ENCODE peak calls at places on chromosomes 1 and 21, in five cellular contexts. T, J, F, G and U are unnamed samples. For H3K4me1, the result is how much of the 10 kb centered on the place peaks cover.

GRCh38 chr1:230823835-230824485 is 44.4 kb downstream of the C1orf198 start:
- DNase-seq in G (no peak), F (peak), J (no peak), T (no peak), U (no peak)

GRCh38 chr1:10768552-10768951 is 27.9 kb downstream of the CASZ1 start:
- DNase-seq in G (no peak), J (no peak), F (no peak), T (peak), U (no peak)

GRCh38 chr1:60915441-60915840 is 166.9 kb upstream of the NFIA start:
- DNase-seq in J (no peak), F (no peak), T (no peak), G (no peak), U (no peak)

GRCh38 chr1:215557992-215558626 is 9.0 kb upstream of the KCTD3 start:
- DNase-seq in F (no peak), J (no peak), T (no peak), G (no peak), U (no peak)

GRCh38 chr21:28991861-28992525 is 684 bp downstream of the LTN1 start:
- DNase-seq in J (no peak), T (no peak), F (no peak), G (peak), U (no peak)

GRCh38 chr1:210024996-210025395 is 87.0 kb downstream of the SYT14 start:
- DNase-seq in J (no peak), F (no peak), T (peak), G (no peak), U (no peak)

GRCh38 chr1:89633745-89634625 is 1.1 kb downstream of the LRRC8C start:
- DNase-seq in T (peak), J (peak), G (peak), F (peak), U (no peak)

GRCh38 chr1:56295949-56296929 is 283.1 kb downstream of the PLPP3 start:
- DNase-seq in J (no peak), G (no peak), F (no peak), T (no peak), U (no peak)

GRCh38 chr1:54200519-54200997 is 591 bp downstream of the MRPL37 start:
- DNase-seq in T (no peak), F (peak), G (peak), J (no peak), U (no peak)

GRCh38 chr1:99641558-99641957 is 4.4 kb upstream of the PALMD start:
- DNase-seq in J (no peak), F (no peak), T (no peak), G (no peak), U (no peak)

GRCh38 chr1:99638853-99639252 is 7.1 kb upstream of the PALMD start:
- DNase-seq in G (no peak), T (no peak), F (no peak), J (no peak), U (no peak)

GRCh38 chr1:99639408-99639807 is 6.5 kb upstream of the PALMD start:
- DNase-seq in F (no peak), J (no peak), G (no peak), T (no peak), U (no peak)

GRCh38 chr1:99640672-99641071 is 5.2 kb upstream of the PALMD start:
- DNase-seq in J (no peak), G (no peak), F (no peak), T (no peak), U (no peak)

DNA sequence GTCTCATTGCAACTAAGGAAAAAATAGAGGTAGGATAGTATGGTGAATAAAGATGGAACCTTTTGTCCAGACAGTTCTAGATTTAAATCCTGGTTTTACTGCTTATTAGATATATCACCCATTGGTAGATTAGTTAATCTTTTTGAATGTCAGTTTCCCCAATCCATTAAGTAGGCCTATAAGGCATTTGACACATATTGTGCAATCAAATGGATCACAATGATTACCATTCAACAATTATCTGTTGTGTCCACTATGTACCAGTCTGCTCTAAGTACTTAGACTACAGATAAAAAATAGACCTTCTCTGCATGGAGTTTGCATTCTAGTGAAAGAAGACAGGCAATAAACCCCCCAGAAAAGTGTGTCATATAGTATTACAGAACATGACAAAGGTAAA is 6.0 kb upstream of the PALMD start:
- DNase-seq in J (no peak), T (no peak), F (no peak), G (no peak), U (no peak)
- H3K4me1 ChIP-seq in J (under half), T (under half), F (under half), G (under half), U (under half)

GRCh38 chr1:45843474-45843905 is 40.1 kb downstream of the MAST2 start:
- DNase-seq in T (peak), J (no peak), G (no peak), F (peak), U (no peak)

GRCh38 chr1:45842786-45843185 is 39.4 kb downstream of the MAST2 start:
- DNase-seq in F (no peak), J (no peak), G (no peak), T (no peak), U (no peak)

GRCh38 chr1:45836451-45836850 is 33.0 kb downstream of the MAST2 start:
- DNase-seq in G (no peak), J (no peak), F (no peak), T (no peak), U (no peak)

DNA sequence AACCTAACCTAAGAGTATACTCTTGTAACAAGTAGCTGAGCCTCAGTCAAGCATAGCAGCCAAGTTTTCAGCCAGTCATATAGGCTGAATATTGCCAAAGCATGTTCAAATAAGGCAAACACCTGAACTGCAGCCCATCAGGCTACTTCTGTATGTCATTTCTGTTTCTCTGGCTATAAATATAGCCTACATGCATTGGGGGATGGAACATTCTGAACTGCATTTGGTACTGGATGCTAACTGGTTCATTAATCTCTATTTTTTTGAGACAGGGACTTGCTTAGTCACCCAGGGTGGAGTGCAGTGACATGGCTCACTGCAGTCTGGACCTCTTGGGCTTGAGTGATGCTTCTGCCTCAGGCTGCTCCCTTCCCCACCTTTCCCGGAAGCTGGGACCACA is 37.3 kb downstream of the MAST2 start:
- DNase-seq in G (no peak), F (no peak), J (no peak), T (no peak), U (no peak)
- H3K4me1 ChIP-seq in G (under half), F (under half), J (under half), T (under half), U (under half)

DNA sequence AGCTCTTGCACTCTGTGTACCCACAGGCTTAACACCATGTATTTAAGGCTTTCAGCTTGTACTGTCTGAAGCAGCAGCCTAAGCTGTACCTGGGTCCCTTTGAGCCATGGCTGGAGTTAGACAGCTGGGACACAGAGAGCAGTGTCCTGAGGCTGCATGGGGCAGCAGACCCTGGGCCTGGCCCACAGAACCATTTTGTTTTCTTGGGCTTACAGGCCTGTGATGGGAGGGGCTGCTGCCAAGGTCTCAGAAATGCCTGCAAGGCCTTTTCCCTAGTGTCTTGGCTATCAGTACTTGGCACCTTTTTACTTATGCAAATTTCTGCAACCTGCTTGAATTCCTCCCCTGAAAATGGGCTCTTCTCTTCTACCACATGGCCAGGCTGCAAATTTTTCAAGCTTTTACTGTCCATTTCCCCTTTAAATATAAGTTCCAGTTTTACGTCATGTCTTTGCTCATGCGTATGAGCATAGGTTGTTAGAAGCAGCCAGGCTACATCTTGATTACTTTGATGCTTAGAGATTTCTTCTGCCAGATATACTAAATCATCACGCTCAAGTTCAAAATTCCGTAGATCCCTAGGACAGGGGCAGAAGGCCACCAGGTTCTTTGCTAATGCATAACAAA is 143.9 kb downstream of the CLEC20A start:
- DNase-seq in F (no peak), T (no peak), J (no peak), G (no peak), U (no peak)
- H3K4me1 ChIP-seq in F (under half), T (under half), J (under half), G (under half), U (under half)

DNA sequence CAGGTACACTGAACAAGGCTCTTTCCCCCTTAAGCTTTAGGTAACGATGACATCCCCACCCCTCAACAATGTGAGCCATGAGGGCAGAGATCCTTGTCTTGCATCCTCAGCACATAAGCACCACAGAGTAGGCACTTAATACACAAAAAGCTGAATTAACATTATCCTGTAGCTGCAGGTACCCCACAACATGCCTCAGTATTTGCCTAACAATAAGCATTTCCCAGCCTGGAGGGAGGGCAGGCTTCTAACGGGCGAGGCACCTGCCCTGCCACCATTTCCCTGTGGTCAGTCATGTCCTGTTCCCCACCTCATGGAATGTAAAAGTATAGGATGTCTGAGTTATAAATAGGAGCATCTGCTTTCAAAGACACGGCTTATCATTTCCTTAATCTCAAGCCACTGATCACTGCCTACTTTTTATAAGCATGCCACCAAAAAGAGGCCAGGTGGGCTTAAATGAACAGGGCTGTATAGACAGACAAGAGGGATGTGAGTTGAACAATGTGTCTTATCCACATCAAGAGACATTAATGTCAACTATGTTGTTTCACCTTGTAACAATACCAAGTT is 3.4 kb downstream of the CAPZB start:
- DNase-seq in T (no peak), F (no peak), G (no peak), J (no peak), U (no peak)
- H3K4me1 ChIP-seq in T (under half), F (under half), G (under half), J (under half), U (half or more)

GRCh38 chr1:202220733-202221132 is 27.1 kb downstream of the LGR6 start:
- DNase-seq in J (no peak), T (no peak), G (no peak), F (no peak), U (no peak)
- H3K4me1 ChIP-seq in J (under half), T (under half), G (under half), F (under half), U (under half)

DNA sequence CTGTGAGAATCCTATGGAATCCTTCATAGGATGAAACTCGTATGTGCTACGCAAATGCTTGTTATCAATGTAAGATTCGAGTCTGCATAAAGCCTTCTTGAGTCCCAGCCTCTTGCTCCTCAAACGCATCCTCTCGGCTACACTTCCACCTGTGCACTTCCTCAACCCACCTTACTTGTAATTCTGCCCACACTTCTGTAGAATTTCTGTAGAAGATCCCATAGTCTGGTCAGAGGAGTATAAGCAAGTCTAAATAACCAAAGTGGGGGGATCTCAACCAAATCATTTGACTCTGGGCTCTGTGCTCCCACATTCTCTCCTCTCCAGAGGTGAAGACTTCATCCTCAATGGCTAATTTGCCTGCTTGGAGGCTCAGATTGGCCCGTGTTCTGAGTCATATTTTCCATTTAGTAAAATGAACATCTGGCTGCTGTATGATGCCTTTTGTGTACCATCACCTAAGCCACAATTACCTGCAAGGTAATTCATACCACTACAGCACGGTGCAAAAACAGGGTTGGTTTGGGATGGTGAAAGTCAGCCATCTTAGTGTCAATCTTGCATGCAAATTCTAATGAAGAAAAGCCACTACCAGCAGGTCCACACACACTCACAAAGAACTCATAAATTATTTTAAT is 63.2 kb downstream of the ITPKB start:
- DNase-seq in T (no peak), J (no peak), G (no peak), F (peak), U (no peak)
- H3K4me1 ChIP-seq in T (under half), J (under half), G (under half), F (under half), U (half or more)

GRCh38 chr1:13754003-13754402 is 54.0 kb downstream of the PRDM2 start:
- DNase-seq in F (no peak), J (no peak), G (no peak), T (no peak), U (no peak)
- H3K4me1 ChIP-seq in F (half or more), J (under half), G (under half), T (under half), U (half or more)

GRCh38 chr1:234927312-234927967 is 201.2 kb downstream of the TOMM20 start:
- DNase-seq in F (no peak), J (no peak), T (no peak), G (no peak), U (no peak)

GRCh38 chr1:234929369-234929768 is 199.3 kb downstream of the TOMM20 start:
- DNase-seq in F (no peak), T (no peak), G (no peak), J (no peak), U (no peak)

GRCh38 chr1:234927968-234928635 is 200.5 kb downstream of the TOMM20 start:
- DNase-seq in F (peak), G (no peak), J (no peak), T (no peak), U (no peak)

GRCh38 chr1:234926574-234927311 is 201.9 kb downstream of the TOMM20 start:
- DNase-seq in F (no peak), J (no peak), T (no peak), G (no peak), U (no peak)

DNA sequence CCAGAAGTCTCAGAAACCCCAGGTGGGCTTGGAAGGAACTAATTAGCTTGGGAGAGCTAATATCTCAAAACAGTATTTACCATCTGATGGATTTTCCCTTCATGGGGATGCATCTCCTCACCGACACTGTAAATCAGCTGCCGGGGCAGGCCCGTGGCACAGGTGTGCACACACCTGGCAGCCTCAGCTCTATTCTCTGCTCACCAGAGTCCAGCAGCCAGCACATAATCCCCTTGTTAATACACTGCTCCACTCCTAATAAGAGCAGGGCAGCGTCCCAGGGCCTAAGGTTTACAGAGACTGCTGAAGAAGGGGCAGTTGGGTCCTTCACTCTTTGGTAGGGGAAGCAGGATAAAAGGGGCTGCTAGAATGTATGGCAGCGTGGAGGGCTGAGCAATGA is 200.0 kb downstream of the TOMM20 start:
- DNase-seq in T (no peak), J (no peak), F (no peak), G (no peak), U (no peak)
- H3K4me1 ChIP-seq in T (under half), J (under half), F (under half), G (under half), U (under half)

DNA sequence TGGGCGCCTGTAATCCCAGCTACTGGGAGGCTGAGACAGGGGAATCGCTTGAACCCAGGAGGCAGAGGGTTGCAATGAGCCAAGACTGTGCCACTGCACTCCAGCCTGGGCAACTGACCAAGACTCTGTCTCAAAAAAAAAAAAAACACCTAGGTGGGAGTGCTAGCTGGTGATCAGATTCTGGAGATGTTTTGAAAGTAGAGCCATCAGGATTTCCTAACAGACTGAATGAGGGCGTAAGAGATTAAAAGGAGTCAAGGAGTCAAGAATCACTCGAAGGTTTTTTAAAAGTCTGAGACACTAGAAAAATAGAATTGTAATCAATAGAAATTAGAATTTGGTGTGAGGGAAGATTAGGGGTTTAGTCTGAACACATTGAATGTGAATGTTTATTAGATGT is 73.8 kb downstream of the HSF2BP start:
- DNase-seq in F (no peak), G (no peak), J (no peak), T (no peak), U (no peak)
- H3K4me1 ChIP-seq in F (under half), G (under half), J (under half), T (under half), U (under half)

DNA sequence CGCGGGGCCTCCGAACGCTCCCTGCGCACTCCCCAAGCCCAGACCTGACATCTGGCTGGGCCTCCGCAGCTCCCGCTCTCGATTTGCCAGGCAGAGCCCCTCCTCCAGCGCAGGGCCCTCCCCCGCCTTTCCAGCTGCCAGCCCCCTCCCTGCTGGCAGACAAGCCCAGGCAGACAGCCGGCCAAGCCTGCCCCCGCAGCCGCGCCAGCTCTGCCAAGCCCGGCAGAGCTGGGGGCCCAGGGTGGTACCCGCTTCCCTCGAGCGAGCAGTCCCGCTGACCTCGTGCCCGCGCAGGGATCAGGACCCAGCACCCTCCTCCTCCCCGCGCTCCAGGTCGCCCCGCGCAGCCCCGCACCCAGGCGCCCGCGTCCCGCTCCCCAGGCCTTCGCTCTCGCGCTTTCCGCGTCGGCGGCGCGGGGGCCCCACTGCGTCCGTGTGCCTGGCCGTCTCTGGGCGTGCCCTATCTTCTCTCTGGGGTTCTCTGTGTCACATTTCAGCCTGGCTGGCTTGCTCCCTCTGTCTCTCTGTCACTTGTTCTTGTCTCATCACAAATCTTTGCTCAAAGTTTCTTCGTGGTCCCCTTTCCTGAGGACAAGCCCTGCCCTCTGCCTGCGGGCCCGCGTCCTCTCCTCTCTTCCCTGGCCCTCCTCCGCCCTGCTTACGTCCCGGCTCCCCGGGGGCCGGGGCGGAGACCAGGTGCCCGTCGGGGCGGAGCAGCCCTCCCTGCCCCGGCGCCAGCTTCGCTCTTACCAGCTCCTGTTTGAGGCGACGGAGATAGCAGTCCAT is 566 bp downstream of the INKA2 start:
- DNase-seq in J (peak), F (peak), T (peak), G (peak), U (peak)
- H3K4me1 ChIP-seq in J (under half), F (under half), T (under half), G (under half), U (under half)